ENCODE peak calls at places on chromosomes 1 and 21, in five cellular contexts. G is bronchial epithelial cell, T is HTR-8/SVneo, D is activated T-cell treated with anti-CD3 and anti-CD28 coated beads for 1 hour, L is PC-3. X is an unnamed sample.

GRCh38 chr1:157170677-157171515 is 32.7 kb upstream of the ETV3 start:
- DNase-seq in T (peak; percentile 22), G (peak; percentile 42), D (peak; percentile 13), L (peak; percentile 69), X (peak; percentile 37)

GRCh38 chr1:4137621-4138390 is 237.7 kb upstream of the C1orf174 start:
- DNase-seq in L (no peak), T (no peak), G (no peak), D (no peak), X (no peak)

GRCh38 chr1:245986404-245987221 is 520.5 kb downstream of the SMYD3 start:
- DNase-seq in G (peak; percentile 81), T (peak; percentile 59), L (peak; percentile 78), D (no peak), X (no peak)

GRCh38 chr1:23799570-23800395 is 771 bp downstream of the GALE start:
- DNase-seq in D (no peak), G (peak; percentile 90), L (peak; percentile 91), T (peak; percentile 90), X (no peak)

GRCh38 chr1:162471290-162471853 is 26.2 kb upstream of the UHMK1 start:
- DNase-seq in D (no peak), T (no peak), L (no peak), G (no peak), X (no peak)

GRCh38 chr21:29092102-29092959 is 18.9 kb upstream of the CCT8 start:
- DNase-seq in D (no peak), G (peak; percentile 23), L (no peak), T (peak; percentile 48), X (no peak)

GRCh38 chr1:67970088-67970487 is 80.3 kb downstream of the DIRAS3 start:
- DNase-seq in T (no peak), G (peak; percentile 96), D (no peak), L (peak; percentile 94), X (no peak)

GRCh38 chr1:211213702-211214101 is 45.5 kb upstream of the RCOR3 start:
- DNase-seq in G (no peak), D (no peak), L (no peak), T (no peak), X (no peak)

GRCh38 chr21:33481314-33481943 is 1.7 kb upstream of the TMEM50B start:
- DNase-seq in T (no peak), L (no peak), D (no peak), G (no peak), X (no peak)

GRCh38 chr1:143717434-143717833 is 254.4 kb downstream of the FAM72C start:
- DNase-seq in L (no peak), T (no peak), D (no peak), G (no peak), X (no peak)

GRCh38 chr1:67336157-67336556 is 28.5 kb downstream of the IL12RB2 start:
- DNase-seq in D (no peak), L (no peak), G (no peak), T (no peak), X (no peak)

GRCh38 chr1:110384581-110385321 is 6.1 kb downstream of the SLC16A4 start:
- DNase-seq in L (no peak), T (no peak), G (peak; percentile 51), D (no peak), X (no peak)

GRCh38 chr21:38955495-38955894 is 149.8 kb downstream of the ETS2 start:
- DNase-seq in G (peak; percentile 94), L (peak; percentile 37), D (no peak), T (no peak), X (no peak)

GRCh38 chr21:15084668-15085067 is 19.9 kb upstream of the NRIP1 start:
- DNase-seq in L (no peak), T (no peak), D (no peak), G (no peak), X (no peak)

GRCh38 chr21:14683021-14683420 is 136.9 kb upstream of the SAMSN1 start:
- DNase-seq in D (no peak), L (no peak), G (no peak), T (no peak), X (no peak)

GRCh38 chr1:21814241-21814918 is 2.3 kb downstream of the LDLRAD2 start:
- DNase-seq in T (no peak), D (peak; percentile 8), L (no peak), G (no peak), X (no peak)

GRCh38 chr1:96967311-96967710 is 245.7 kb downstream of the PTBP2 start:
- DNase-seq in L (no peak), T (no peak), G (no peak), D (no peak), X (no peak)

GRCh38 chr1:240004086-240004749 is 87.5 kb upstream of the FMN2 start:
- DNase-seq in D (no peak), L (peak; percentile 67), T (peak; percentile 53), G (no peak), X (peak; percentile 10)

GRCh38 chr1:35873243-35873642 is 9.8 kb upstream of the AGO1 start:
- DNase-seq in L (no peak), G (no peak), T (no peak), D (no peak), X (no peak)

GRCh38 chr1:23567996-23568607 is 8.8 kb upstream of the ID3 start:
- DNase-seq in D (no peak), L (no peak), T (no peak), G (no peak), X (no peak)

GRCh38 chr21:42923553-42924432 is 1.6 kb downstream of the ERVH48-1 start:
- DNase-seq in D (peak; percentile 27), L (peak; percentile 96), G (peak; percentile 81), T (peak; percentile 91), X (peak; percentile 89)

GRCh38 chr1:67850151-67850551 is 16.9 kb upstream of the GNG12 start:
- DNase-seq in G (peak; percentile 52), L (peak; percentile 62), D (no peak), T (no peak), X (peak; percentile 77)

GRCh38 chr1:164865385-164865784 is 306.4 kb downstream of the PBX1 start:
- DNase-seq in T (no peak), D (no peak), L (no peak), G (no peak), X (no peak)

GRCh38 chr1:40664167-40664537 is 1.3 kb downstream of the RIMS3 start:
- DNase-seq in G (no peak), L (no peak), D (no peak), T (no peak), X (peak; percentile 71)

GRCh38 chr1:4020411-4020810 is 120.3 kb upstream of the C1orf174 start:
- DNase-seq in D (no peak), G (no peak), T (no peak), L (no peak), X (no peak)

GRCh38 chr1:234656070-234656875 is 46.3 kb upstream of the IRF2BP2 start:
- DNase-seq in G (no peak), T (no peak), L (no peak), D (no peak), X (no peak)

GRCh38 chr1:175981128-175981527 is 226.0 kb downstream of the COP1 start:
- DNase-seq in T (no peak), D (no peak), G (no peak), L (no peak), X (no peak)

GRCh38 chr1:67856921-67857320 is 23.7 kb upstream of the GNG12 start:
- DNase-seq in L (no peak), D (no peak), T (no peak), G (no peak), X (no peak)

GRCh38 chr1:42971848-42972291 is 13.2 kb upstream of the SLC2A1 start:
- DNase-seq in T (no peak), L (no peak), G (no peak), D (no peak), X (no peak)

GRCh38 chr1:210342986-210343780 is 14.5 kb downstream of the HHAT start:
- DNase-seq in D (no peak), L (no peak), G (no peak), T (no peak), X (no peak)

X was measured in NCI-H2171 treated with DMSO at 0.1 percent for 48 hours.